ENCODE peak calls at places on chromosome 2, in six cellular contexts. G, W, H, U, C and J are unnamed samples.
A peak's percentile ranks its signal among the peaks of the same experiment; 100 is the strongest.

GRCh38 chr2:167289651-167290410 is 401.6 kb downstream of the XIRP2 start:
- ATAC-seq in C (no peak), H (no peak), G (no peak), W (no peak), U (no peak), J (no peak)

GRCh38 chr2:215409331-215410127 is 26.3 kb downstream of the FN1 start:
- ATAC-seq in G (no peak), W (peak; percentile 22), C (peak; percentile 60), H (no peak), U (no peak), J (no peak)

GRCh38 chr2:231673348-231673770 is 35.0 kb upstream of the PTMA start:
- ATAC-seq in W (peak; percentile 66), U (peak; percentile 84), H (peak; percentile 38), G (peak; percentile 88), C (peak; percentile 74), J (peak; percentile 30)

GRCh38 chr2:211329421-211329820 is 773.0 kb downstream of the CPS1 start:
- ATAC-seq in G (no peak), H (no peak), W (no peak), C (no peak), U (no peak), J (no peak)

GRCh38 chr2:234850818-234851217 is 101.0 kb upstream of the SH3BP4 start:
- ATAC-seq in U (no peak), C (no peak), H (no peak), W (no peak), G (no peak), J (no peak)

GRCh38 chr2:66555511-66556324 is 120.8 kb downstream of the MEIS1 start:
- ATAC-seq in C (no peak), U (no peak), G (no peak), W (no peak), H (peak; percentile 26), J (peak; percentile 23)

GRCh38 chr2:168517801-168518200 is 61.7 kb downstream of the CERS6 start:
- ATAC-seq in C (no peak), W (no peak), G (no peak), H (no peak), U (no peak), J (no peak)

GRCh38 chr2:235551965-235552364 is 58.1 kb downstream of the AGAP1 start:
- ATAC-seq in W (peak; percentile 98), U (peak; percentile 95), G (peak; percentile 53), H (peak; percentile 88), C (peak; percentile 98), J (peak; percentile 26)

GRCh38 chr2:177289824-177290632 is 25.5 kb upstream of the NFE2L2 start:
- ATAC-seq in W (no peak), U (no peak), H (no peak), C (no peak), G (no peak), J (no peak)

GRCh38 chr2:73089270-73090030 is 17.9 kb upstream of the SFXN5 start:
- ATAC-seq in U (no peak), H (no peak), C (peak; percentile 57), G (peak; percentile 70), W (no peak), J (peak; percentile 84)

GRCh38 chr2:160721089-160722040 is 227.8 kb upstream of the RBMS1 start:
- ATAC-seq in G (no peak), U (no peak), H (no peak), C (no peak), W (no peak), J (no peak)

GRCh38 chr2:199457147-199458016 is at the start of gene SATB2:
- ATAC-seq in G (peak; percentile 12), H (peak; percentile 3), W (peak; percentile 11), U (peak; percentile 16), C (peak; percentile 22), J (no peak)

GRCh38 chr2:189553689-189554088 is 26.9 kb downstream of the SLC40A1 start:
- ATAC-seq in G (no peak), W (peak; percentile 54), C (no peak), U (no peak), H (no peak), J (no peak)

GRCh38 chr2:3316456-3317276 is 61.0 kb downstream of the EIPR1 start:
- ATAC-seq in H (peak; percentile 62), W (peak; percentile 66), U (no peak), G (no peak), C (peak; percentile 27), J (no peak)

GRCh38 chr2:11572996-11573395 is 39.2 kb downstream of the GREB1 start:
- ATAC-seq in H (no peak), U (no peak), W (no peak), G (no peak), C (no peak), J (no peak)

GRCh38 chr2:218812861-218813260 is 18.7 kb downstream of the PRKAG3 start:
- ATAC-seq in C (no peak), W (no peak), H (no peak), U (no peak), G (no peak), J (no peak)

GRCh38 chr2:60811491-60812370 is 55.7 kb downstream of the PAPOLG start:
- ATAC-seq in G (no peak), W (no peak), U (no peak), H (no peak), C (no peak), J (no peak)

GRCh38 chr2:217737127-217737526 is 265.7 kb downstream of the TNS1 start:
- ATAC-seq in H (peak; percentile 65), W (no peak), G (no peak), U (no peak), C (no peak), J (no peak)

GRCh38 chr2:3365219-3365618 is 12.4 kb downstream of the EIPR1 start:
- ATAC-seq in C (no peak), G (no peak), H (peak; percentile 74), W (peak; percentile 23), U (no peak), J (no peak)

GRCh38 chr2:118044849-118045248 is 31.0 kb upstream of the CCDC93 start:
- ATAC-seq in U (no peak), G (no peak), C (no peak), H (peak; percentile 52), W (no peak), J (no peak)

GRCh38 chr2:196080526-196080925 is 11.9 kb upstream of the DNAH7 start:
- ATAC-seq in H (no peak), G (no peak), W (no peak), C (no peak), U (no peak), J (no peak)

GRCh38 chr2:48442610-48443360 is 87.2 kb upstream of the STON1 start:
- ATAC-seq in G (no peak), C (no peak), U (no peak), H (no peak), W (no peak), J (no peak)

GRCh38 chr2:44909831-44910230 is 31.7 kb upstream of the SIX3 start:
- ATAC-seq in U (no peak), W (no peak), C (no peak), G (no peak), H (no peak), J (no peak)

GRCh38 chr2:209307161-209308001 is 116.5 kb upstream of the MAP2 start:
- ATAC-seq in U (no peak), C (no peak), W (no peak), G (peak; percentile 46), H (no peak), J (no peak)

GRCh38 chr2:198063242-198063641 is 258.8 kb downstream of the PLCL1 start:
- ATAC-seq in U (no peak), H (no peak), W (no peak), G (no peak), C (no peak), J (no peak)

GRCh38 chr2:193276560-193276959 is 1081.8 kb upstream of the TMEFF2 start:
- ATAC-seq in W (no peak), U (no peak), C (no peak), G (no peak), H (peak; percentile 71), J (no peak)

GRCh38 chr2:77101796-77102452 is 420.3 kb downstream of the LRRTM4 start:
- ATAC-seq in U (no peak), G (no peak), W (no peak), H (no peak), C (no peak), J (no peak)
- TF ChIP-seq POLR2AphosphoS5 in U (no peak), G (no peak), W (no peak), H (no peak), C (no peak), J (no peak)

GRCh38 chr2:19542796-19543195 is 184.4 kb upstream of the OSR1 start:
- ATAC-seq in W (no peak), H (no peak), C (no peak), G (no peak), U (no peak), J (no peak)

GRCh38 chr2:19540739-19541503 is 182.5 kb upstream of the OSR1 start:
- ATAC-seq in C (peak; percentile 23), U (peak; percentile 51), G (no peak), W (no peak), H (no peak), J (peak; percentile 48)

GRCh38 chr2:19541884-19542283 is 183.5 kb upstream of the OSR1 start:
- ATAC-seq in C (peak; percentile 68), G (no peak), W (peak; percentile 83), U (no peak), H (peak; percentile 36), J (no peak)

GRCh38 chr2:19536136-19536535 is 177.7 kb upstream of the OSR1 start:
- ATAC-seq in H (no peak), U (no peak), C (no peak), G (no peak), W (no peak), J (no peak)

GRCh38 chr2:19538411-19538963 is 180.1 kb upstream of the OSR1 start:
- ATAC-seq in H (no peak), U (peak; percentile 91), G (no peak), W (peak; percentile 87), C (peak; percentile 88), J (peak; percentile 86)
- H3K27me3 ChIP-seq in H (no peaks in the 10 kb centered on the region), U (no peaks in the 10 kb centered on the region), G (no peaks in the 10 kb centered on the region), W (no peaks in the 10 kb centered on the region), C (no peaks in the 10 kb centered on the region), J (no peaks in the 10 kb centered on the region)

DNA sequence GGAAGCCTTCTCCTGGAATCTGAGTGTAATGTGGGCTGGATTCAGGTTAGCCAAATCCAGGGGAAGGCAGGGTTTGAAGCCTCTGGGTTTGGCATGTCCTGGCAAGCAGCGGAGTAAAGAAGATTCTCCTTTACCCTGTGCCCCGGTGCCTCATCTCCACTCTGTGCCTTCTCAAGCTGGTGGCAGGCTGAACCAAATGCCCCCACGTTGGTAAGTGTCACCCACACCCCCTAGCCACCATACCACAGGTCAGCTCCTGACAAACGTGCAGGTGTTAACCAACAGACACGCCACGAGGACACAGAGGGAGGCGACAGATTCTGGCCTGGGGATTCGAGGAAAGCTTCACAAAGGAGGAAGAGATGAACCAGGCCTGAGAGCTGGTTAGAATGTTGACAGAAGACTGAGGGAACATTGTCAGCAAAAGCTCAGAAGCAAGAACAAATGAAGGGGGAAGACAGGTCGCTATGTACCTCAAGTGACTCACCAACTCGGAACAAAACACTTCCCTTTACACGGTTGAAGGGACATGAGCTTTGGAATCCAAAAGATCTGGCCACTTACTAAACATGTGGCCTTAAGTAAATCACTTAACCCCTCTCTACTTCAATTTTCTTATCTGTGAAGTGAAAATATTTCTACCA is 85.2 kb upstream of the LCLAT1 start:
- ATAC-seq in U (no peak), C (no peak), G (no peak), H (no peak), W (no peak), J (no peak)
- TF ChIP-seq POLR2AphosphoS5 in U (no peak), C (no peak), G (no peak), H (no peak), W (no peak), J (peak; percentile 8)

DNA sequence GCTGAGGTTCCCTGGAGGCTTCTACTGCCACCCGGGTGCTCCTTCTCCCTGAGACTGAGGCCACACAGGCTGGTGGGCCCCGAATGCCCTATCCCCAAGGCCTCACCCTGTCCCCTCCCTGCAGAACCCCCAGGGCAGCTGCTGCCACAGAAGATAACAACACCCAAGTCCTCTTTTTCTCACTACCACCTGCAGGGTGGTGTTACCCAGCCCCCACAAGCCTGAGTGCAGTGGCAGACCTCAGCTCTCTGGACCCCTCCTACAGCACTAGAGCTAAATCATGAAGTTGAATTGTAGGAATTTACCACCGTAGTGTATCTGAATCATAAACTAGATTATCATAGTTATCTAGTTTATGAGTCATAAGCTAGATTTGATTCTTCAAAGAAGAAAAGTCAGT is 7.3 kb upstream of the CENPA start:
- ATAC-seq in W (no peak), H (no peak), G (no peak), U (no peak), C (no peak), J (no peak)
- H3K27me3 ChIP-seq in W (no peaks in the 10 kb centered on the region), H (no peaks in the 10 kb centered on the region), G (no peaks in the 10 kb centered on the region), U (no peaks in the 10 kb centered on the region), C (no peaks in the 10 kb centered on the region), J (no peaks in the 10 kb centered on the region)